ENCODE peak calls at places on chromosomes 7 and 10, in seven cellular contexts. J is neural progenitor cell, A is progenitor cell of endocrine pancreas, L is suprapubic skin, T is tibial artery, K is B cell, Z is AG09309. Y is an unnamed sample.

GRCh38 chr7:130942211-130942964 is 208.4 kb upstream of the KLF14 start:
- DNase-seq in J (no peak), L (no peak), K (no peak), Z (no peak), T (no peak), A (no peak), Y (no peak)

GRCh38 chr10:310976-311639 is 175.9 kb downstream of the ZMYND11 start:
- DNase-seq in Z (no peak), L (no peak), K (no peak), T (no peak), A (no peak), J (no peak), Y (no peak)

GRCh38 chr7:155807013-155807804 is 5.1 kb downstream of the SHH start:
- DNase-seq in K (no peak), L (no peak), A (no peak), J (peak), Z (no peak), T (no peak), Y (peak)

GRCh38 chr7:35593896-35594295 is 101.0 kb downstream of the HERPUD2 start:
- DNase-seq in L (no peak), J (peak), T (no peak), Z (no peak), A (no peak), K (no peak), Y (no peak)

GRCh38 chr10:86411281-86411841 is 44.8 kb upstream of the GRID1 start:
- DNase-seq in A (no peak), J (no peak), L (no peak), Z (peak), K (no peak), T (no peak), Y (no peak)

GRCh38 chr10:59674211-59674836 is 35.3 kb downstream of the SLC16A9 start:
- DNase-seq in Z (peak), A (no peak), K (no peak), L (no peak), J (no peak), T (no peak), Y (no peak)

GRCh38 chr10:58651742-58652141 is 139.1 kb downstream of the BICC1 start:
- DNase-seq in K (no peak), L (no peak), T (no peak), J (no peak), A (no peak), Z (no peak), Y (no peak)

GRCh38 chr10:50622497-50623298 is 1.1 kb downstream of the SGMS1 start:
- DNase-seq in L (peak), A (peak), K (peak), T (peak), Z (no peak), J (peak), Y (no peak)

GRCh38 chr10:9289811-9290210 is 1235.3 kb downstream of the GATA3 start:
- DNase-seq in T (no peak), K (no peak), A (no peak), J (no peak), Z (no peak), L (no peak), Y (no peak)

GRCh38 chr10:62430881-62431280 is 56.7 kb downstream of the ZNF365 start:
- DNase-seq in T (no peak), Z (no peak), J (no peak), K (no peak), A (no peak), L (no peak), Y (no peak)

GRCh38 chr7:101701153-101701794 is 72.2 kb upstream of the MYL10 start:
- DNase-seq in K (no peak), A (no peak), J (no peak), L (no peak), Z (no peak), T (no peak), Y (no peak)

GRCh38 chr7:108270385-108270784 is 140.2 kb upstream of the LAMB4 start:
- DNase-seq in L (no peak), K (no peak), J (no peak), T (no peak), Z (no peak), A (no peak), Y (no peak)

GRCh38 chr10:96275685-96276418 is 4.5 kb upstream of the BLNK start:
- DNase-seq in K (no peak), Z (no peak), L (no peak), A (no peak), J (no peak), T (peak), Y (no peak)

GRCh38 chr10:70493660-70494234 is 15.2 kb downstream of the PALD1 start:
- DNase-seq in T (no peak), L (no peak), J (peak), Z (no peak), K (peak), A (peak), Y (no peak)

GRCh38 chr7:155883491-155884224 is 71.4 kb upstream of the SHH start:
- DNase-seq in T (no peak), J (no peak), K (no peak), A (no peak), Z (no peak), L (peak), Y (no peak)

GRCh38 chr7:158043461-158044155 is 544.0 kb downstream of the PTPRN2 start:
- DNase-seq in J (no peak), L (peak), Z (no peak), K (no peak), T (peak), A (no peak), Y (no peak)

GRCh38 chr10:3747248-3747960 is 37.6 kb downstream of the KLF6 start:
- DNase-seq in Z (no peak), T (peak), J (peak), A (no peak), L (no peak), K (no peak), Y (no peak)

GRCh38 chr10:63522129-63522687 is 1.0 kb downstream of the REEP3 start:
- DNase-seq in Z (no peak), K (peak), L (no peak), J (no peak), T (no peak), A (no peak), Y (no peak)

GRCh38 chr10:79431422-79431821 is 14.0 kb downstream of the ZCCHC24 start:
- DNase-seq in L (no peak), J (no peak), A (no peak), T (no peak), Z (no peak), K (no peak), Y (peak)

GRCh38 chr7:41925946-41926345 is 223.1 kb upstream of the INHBA start:
- DNase-seq in A (no peak), Z (no peak), T (no peak), L (no peak), J (no peak), K (no peak), Y (no peak)

GRCh38 chr10:62692085-62692484 is 112.4 kb upstream of the ADO start:
- DNase-seq in L (no peak), J (no peak), A (no peak), K (no peak), T (no peak), Z (no peak), Y (no peak)

GRCh38 chr10:17430647-17431355 is 23.6 kb downstream of the ST8SIA6 start:
- DNase-seq in A (peak), L (no peak), K (peak), Z (peak), J (peak), T (peak), Y (no peak)

GRCh38 chr7:37211097-37211496 is 237.6 kb downstream of the ELMO1 start:
- DNase-seq in A (no peak), T (no peak), L (peak), J (no peak), Z (peak), K (no peak), Y (no peak)

GRCh38 chr10:100934084-100934659 is 21.4 kb downstream of the SLF2 start:
- DNase-seq in A (no peak), J (no peak), T (no peak), K (no peak), Z (no peak), L (no peak), Y (no peak)

GRCh38 chr10:128071417-128071782 is 54.8 kb downstream of the MKI67 start:
- DNase-seq in Z (no peak), L (no peak), J (no peak), T (peak), A (no peak), K (no peak), Y (peak)

GRCh38 chr7:22942191-22942590 is 71.7 kb downstream of the HYCC1 start:
- DNase-seq in A (no peak), Z (no peak), L (no peak), K (no peak), J (peak), T (no peak), Y (no peak)

GRCh38 chr7:32941996-32942782 is 15.1 kb upstream of the FKBP9 start:
- DNase-seq in A (peak), L (peak), J (peak), Z (no peak), T (peak), K (peak), Y (peak)

GRCh38 chr7:45988405-45989057 is 67.5 kb upstream of the IGFBP3 start:
- DNase-seq in L (no peak), Z (no peak), T (no peak), K (no peak), A (no peak), J (no peak), Y (no peak)

GRCh38 chr10:131674130-131674529 is 226.7 kb upstream of the PPP2R2D start:
- DNase-seq in Z (no peak), A (no peak), T (no peak), K (no peak), J (no peak), L (no peak), Y (peak)

GRCh38 chr10:63438506-63439498 is 27.0 kb downstream of the JMJD1C start:
- DNase-seq in Z (no peak), A (no peak), L (no peak), J (no peak), K (no peak), T (no peak), Y (no peak)

GRCh38 chr10:60611291-60611747 is 167.0 kb upstream of the CDK1 start:
- DNase-seq in L (no peak), Z (peak), K (no peak), J (no peak), A (no peak), T (no peak), Y (no peak)

GRCh38 chr7:108114117-108114841 is 15.9 kb downstream of the LAMB4 start:
- DNase-seq in A (no peak), L (no peak), K (peak), J (peak), Z (no peak), T (no peak), Y (no peak)

GRCh38 chr7:107048783-107049418 is 4.4 kb downstream of the PRKAR2B start:
- DNase-seq in Z (no peak), L (no peak), J (no peak), K (no peak), T (no peak), A (no peak), Y (no peak)

GRCh38 chr7:26156454-26157365 is 4.7 kb downstream of the NFE2L3 start:
- DNase-seq in K (peak), T (no peak), Z (peak), A (no peak), L (no peak), J (no peak), Y (no peak)

GRCh38 chr10:72096115-72097000 is 8.0 kb upstream of the SPOCK2 start:
- DNase-seq in A (no peak), K (no peak), L (no peak), Z (no peak), J (peak), T (no peak), Y (no peak)

GRCh38 chr7:57367171-57367570 is 82.8 kb upstream of the ZNF716 start:
- DNase-seq in K (no peak), J (no peak), T (no peak), L (no peak), A (no peak), Z (no peak), Y (no peak)

GRCh38 chr10:133608855-133609254 is 17.7 kb downstream of the FRG2B start:
- DNase-seq in L (no peak), T (no peak), Z (peak), K (no peak), J (no peak), A (no peak), Y (no peak)

GRCh38 chr7:66696774-66697191 is 43.8 kb upstream of the RABGEF1 start:
- DNase-seq in L (no peak), Z (no peak), J (no peak), A (no peak), K (no peak), T (no peak), Y (no peak)

GRCh38 chr10:44853148-44853734 is 57.9 kb upstream of the TMEM72 start:
- DNase-seq in Z (peak), K (no peak), T (no peak), J (no peak), L (no peak), A (no peak), Y (no peak)

GRCh38 chr7:80883188-80884025 is 35.4 kb downstream of the SEMA3C start:
- DNase-seq in L (no peak), J (no peak), T (no peak), Z (peak), A (no peak), K (no peak), Y (peak)
- TF ChIP-seq CTCF in L (no peak), J (no peak), T (no peak), Z (no peak), A (no peak), K (no peak), Y (no peak)

DNA sequence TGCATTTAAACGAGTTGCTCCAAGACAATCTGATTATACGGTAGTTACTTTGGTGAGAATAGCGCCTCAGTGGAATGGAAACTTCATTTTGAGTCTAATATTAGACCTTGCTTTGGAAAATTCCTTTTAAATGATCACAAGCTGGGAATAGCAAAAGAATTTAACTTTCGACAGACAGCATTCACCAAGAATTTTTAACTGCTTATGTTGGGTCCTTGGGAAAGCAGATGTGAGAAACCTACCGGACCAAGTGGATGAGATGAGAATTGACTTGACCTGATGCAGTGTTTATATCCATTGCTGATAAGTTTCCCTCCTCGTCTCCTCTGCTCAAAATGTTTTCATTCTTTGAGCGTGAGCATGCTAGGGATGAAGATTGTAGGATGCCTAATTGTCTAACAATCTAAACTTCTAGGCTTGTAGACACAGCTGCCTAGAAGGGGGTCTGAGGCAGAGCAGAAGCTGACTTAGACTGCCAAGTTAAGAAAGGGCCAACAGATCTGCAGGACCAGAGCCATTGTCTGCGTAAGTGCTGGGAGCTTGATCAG is 126.9 kb downstream of the CNNM2 start:
- DNase-seq in T (no peak), K (no peak), L (no peak), J (no peak), A (no peak), Z (peak), Y (no peak)
- TF ChIP-seq CTCF in T (no peak), K (no peak), L (no peak), J (no peak), A (no peak), Z (peak), Y (no peak)

GRCh38 chr10:108204528-108205313 is 1040.2 kb upstream of the SORCS1 start:
- DNase-seq in K (no peak), J (peak), T (no peak), A (no peak), L (no peak), Z (no peak), Y (no peak)
- TF ChIP-seq CTCF in K (no peak), J (peak), T (no peak), A (peak), L (peak), Z (peak), Y (peak)

GRCh38 chr10:115171392-115171960 is 78.3 kb downstream of the ATRNL1 start:
- DNase-seq in A (no peak), T (no peak), K (no peak), Z (no peak), L (no peak), J (peak), Y (no peak)
- TF ChIP-seq CTCF in A (peak), T (no peak), K (peak), Z (peak), L (peak), J (peak), Y (peak)

GRCh38 chr10:56327117-56327516 is 33.9 kb downstream of the ZWINT start:
- DNase-seq in A (no peak), K (no peak), Z (no peak), J (no peak), L (no peak), T (no peak), Y (no peak)
- TF ChIP-seq CTCF in A (no peak), K (no peak), Z (no peak), J (no peak), L (no peak), T (no peak), Y (no peak)

GRCh38 chr7:109782806-109783205 is 1213.1 kb downstream of the DNAJB9 start:
- DNase-seq in A (no peak), L (no peak), Z (no peak), J (no peak), T (no peak), K (no peak), Y (no peak)
- TF ChIP-seq CTCF in A (no peak), L (no peak), Z (no peak), J (no peak), T (no peak), K (no peak), Y (no peak)

GRCh38 chr10:15172306-15172840 is 3.9 kb upstream of the NMT2 start:
- DNase-seq in Z (no peak), K (no peak), J (no peak), L (no peak), T (no peak), A (no peak), Y (no peak)
- TF ChIP-seq CTCF in Z (no peak), K (no peak), J (no peak), L (no peak), T (no peak), A (no peak), Y (no peak)